ENCODE peak calls at places on chromosomes 5 and 9, in seven cellular contexts. F is hepatic stellate cell; Q is IMR-90; M is Peyer's patch; V is amniotic stem cell; J is sciatic nerve; D is activated CD4-positive, alpha-beta T cell treated with anti-CD3 and anti-CD28 coated beads, Interleukin-2, amount 50 U/mL, for 4 hours. K is an unnamed sample.

GRCh38 chr5:139640432-139641115 is 7.6 kb upstream of the CXXC5 start:
- DNase-seq in F (no peak), Q (no peak), M (peak), V (no peak), J (peak), D (no peak), K (no peak)

GRCh38 chr5:5266296-5266695 is 126.2 kb downstream of the ADAMTS16 start:
- DNase-seq in F (no peak), Q (no peak), M (no peak), V (no peak), J (no peak), D (no peak), K (no peak)

GRCh38 chr5:109485030-109485429 is 75.3 kb upstream of the PJA2 start:
- DNase-seq in F (no peak), Q (no peak), M (peak), V (no peak), J (peak), D (no peak), K (peak)

GRCh38 chr9:99823392-99824377 is 2.0 kb downstream of the NR4A3 start:
- DNase-seq in F (peak), Q (peak), M (peak), V (peak), J (peak), D (peak), K (no peak)

GRCh38 chr5:181223041-181223728 is at the start of gene TRIM41:
- DNase-seq in F (peak), Q (peak), M (peak), V (no peak), J (peak), D (peak), K (peak)

GRCh38 chr9:94675008-94675841 is 35.9 kb upstream of the FBP1 start:
- DNase-seq in F (peak), Q (peak), M (no peak), V (no peak), J (no peak), D (no peak), K (peak)

GRCh38 chr9:35142037-35142436 is 19.8 kb upstream of the UNC13B start:
- DNase-seq in F (no peak), Q (no peak), M (no peak), V (no peak), J (no peak), D (no peak), K (no peak)

GRCh38 chr5:95392593-95393182 is 1.5 kb downstream of the FAM81B start:
- DNase-seq in F (no peak), Q (no peak), M (no peak), V (no peak), J (no peak), D (no peak), K (peak)

GRCh38 chr5:90548069-90548593 is 10.5 kb upstream of the ADGRV1 start:
- DNase-seq in F (no peak), Q (no peak), M (no peak), V (no peak), J (no peak), D (no peak), K (no peak)

GRCh38 chr5:119743927-119744326 is 114.6 kb downstream of the FAM170A start:
- DNase-seq in F (peak), Q (peak), M (no peak), V (no peak), J (no peak), D (no peak), K (no peak)

GRCh38 chr5:61878471-61878870 is 427.5 kb upstream of the KIF2A start:
- DNase-seq in F (no peak), Q (no peak), M (no peak), V (no peak), J (no peak), D (no peak), K (no peak)

GRCh38 chr5:64767959-64768357 is 533 bp downstream of the SREK1IP1 start:
- DNase-seq in F (no peak), Q (peak), M (peak), V (no peak), J (no peak), D (no peak), K (no peak)

GRCh38 chr9:124351672-124352468 is 63.4 kb downstream of the PSMB7 start:
- DNase-seq in F (no peak), Q (no peak), M (peak), V (no peak), J (peak), D (no peak), K (no peak)

GRCh38 chr5:111017731-111018130 is 53.8 kb upstream of the TSLP start:
- DNase-seq in F (peak), Q (peak), M (no peak), V (no peak), J (no peak), D (no peak), K (no peak)

GRCh38 chr5:155434681-155435080 is 421.1 kb downstream of the KIF4B start:
- DNase-seq in F (no peak), Q (no peak), M (no peak), V (no peak), J (no peak), D (no peak), K (no peak)

GRCh38 chr5:146027746-146028145 is 77.6 kb downstream of the PLAC8L1 start:
- DNase-seq in F (no peak), Q (no peak), M (peak), V (no peak), J (no peak), D (no peak), K (peak)

GRCh38 chr5:1515921-1516571 is 7.7 kb downstream of the LPCAT1 start:
- DNase-seq in F (no peak), Q (peak), M (peak), V (no peak), J (peak), D (no peak), K (no peak)

GRCh38 chr9:131181091-131181681 is 55.8 kb downstream of the NUP214 start:
- DNase-seq in F (no peak), Q (no peak), M (no peak), V (no peak), J (no peak), D (no peak), K (no peak)

GRCh38 chr5:150057996-150058395 is 28.4 kb downstream of the CSF1R start:
- DNase-seq in F (no peak), Q (peak), M (peak), V (no peak), J (no peak), D (no peak), K (peak)

GRCh38 chr9:128225770-128226753 is 22.9 kb downstream of the DNM1 start:
- DNase-seq in F (no peak), Q (no peak), M (no peak), V (no peak), J (no peak), D (no peak), K (no peak)

GRCh38 chr5:175216991-175217390 is 227.0 kb downstream of the DRD1 start:
- DNase-seq in F (no peak), Q (peak), M (no peak), V (no peak), J (no peak), D (no peak), K (no peak)